ENCODE peak calls at places on chromosomes 7 and 10, in seven cellular contexts. L, C, Y, N, J, F and I are unnamed samples.

GRCh38 chr10:1549591-1550290 is 187.6 kb downstream of the ADARB2 start:
- DNase-seq in L (no peak), C (no peak), Y (no peak), N (no peak), J (no peak), F (no peak), I (no peak)

GRCh38 chr10:78937800-78938694 is 130.7 kb upstream of the ZMIZ1 start:
- DNase-seq in L (no peak), C (no peak), Y (no peak), N (no peak), J (no peak), F (peak; percentile 31), I (no peak)

GRCh38 chr10:85026878-85027467 is 698.6 kb downstream of the CCSER2 start:
- DNase-seq in L (no peak), C (no peak), Y (no peak), N (no peak), J (no peak), F (no peak), I (no peak)

GRCh38 chr10:48606530-48607355 is 1.9 kb upstream of the ARHGAP22 start:
- DNase-seq in L (peak; percentile 99), C (peak; percentile 95), Y (peak; percentile 81), N (no peak), J (no peak), F (peak; percentile 58), I (peak; percentile 91)

GRCh38 chr7:138945169-138945568 is 36.0 kb downstream of the KIAA1549 start:
- DNase-seq in L (no peak), C (no peak), Y (no peak), N (no peak), J (no peak), F (no peak), I (no peak)

GRCh38 chr10:117264776-117265175 is 23.9 kb downstream of the SLC18A2 start:
- DNase-seq in L (no peak), C (no peak), Y (no peak), N (no peak), J (no peak), F (no peak), I (no peak)

GRCh38 chr7:42128703-42129102 is 108.3 kb downstream of the GLI3 start:
- DNase-seq in L (no peak), C (no peak), Y (no peak), N (no peak), J (no peak), F (no peak), I (no peak)

GRCh38 chr7:99267530-99268360 is 4.9 kb upstream of the MYH16 start:
- DNase-seq in L (peak; percentile 81), C (peak; percentile 91), Y (peak; percentile 62), N (no peak), J (no peak), F (peak; percentile 94), I (peak; percentile 74)

GRCh38 chr10:123294109-123294508 is 139.9 kb downstream of the BUB3 start:
- DNase-seq in L (no peak), C (no peak), Y (no peak), N (no peak), J (no peak), F (no peak), I (no peak)

GRCh38 chr10:121583857-121584256 is 14.4 kb downstream of the FGFR2 start:
- DNase-seq in L (no peak), C (no peak), Y (no peak), N (no peak), J (no peak), F (no peak), I (no peak)

GRCh38 chr10:75978213-75978612 is 546.8 kb downstream of the LRMDA start:
- DNase-seq in L (no peak), C (no peak), Y (no peak), N (no peak), J (no peak), F (no peak), I (no peak)

GRCh38 chr10:74544106-74544505 is 282.3 kb upstream of the KAT6B start:
- DNase-seq in L (peak; percentile 40), C (peak; percentile 11), Y (no peak), N (no peak), J (no peak), F (no peak), I (no peak)

GRCh38 chr7:116138202-116138801 is 72.0 kb upstream of the TES start:
- DNase-seq in L (peak; percentile 66), C (peak; percentile 82), Y (peak; percentile 57), N (no peak), J (no peak), F (peak; percentile 54), I (no peak)

GRCh38 chr10:35502697-35503096 is 102.4 kb upstream of the GJD4 start:
- DNase-seq in L (no peak), C (no peak), Y (no peak), N (no peak), J (no peak), F (no peak), I (no peak)

GRCh38 chr7:27157717-27158431 is 1.4 kb upstream of the HOXA7 start:
- DNase-seq in L (no peak), C (no peak), Y (no peak), N (no peak), J (no peak), F (no peak), I (no peak)

GRCh38 chr10:79340646-79341244 is 6.5 kb upstream of the PPIF start:
- DNase-seq in L (no peak), C (no peak), Y (no peak), N (no peak), J (no peak), F (no peak), I (no peak)

GRCh38 chr7:41828911-41829310 is 126.0 kb upstream of the INHBA start:
- DNase-seq in L (no peak), C (no peak), Y (no peak), N (no peak), J (no peak), F (no peak), I (no peak)

GRCh38 chr10:61835069-61835908 is 66.2 kb upstream of the ARID5B start:
- DNase-seq in L (peak; percentile 78), C (peak; percentile 86), Y (peak; percentile 38), N (no peak), J (no peak), F (peak; percentile 26), I (peak; percentile 65)